ENCODE peak calls at places on chromosomes 5 and 9, in ten cellular contexts. C is heart right ventricle; T is CD8-positive, alpha-beta T cell; N is psoas muscle; B is cardiac muscle cell; U is A549; Y is stomach; K is adrenal gland; H is astrocyte; L is upper lobe of right lung. I is an unnamed sample.

GRCh38 chr5:139698461-139699146 is 50.5 kb downstream of the CXXC5 start:
- DNase-seq in H (peak; percentile 79), T (no peak), N (peak; percentile 83), L (peak; percentile 76), C (peak; percentile 91), B (peak; percentile 80), U (no peak), Y (peak; percentile 87), K (peak; percentile 85), I (no peak)

GRCh38 chr5:12730354-12730753 is 826.1 kb upstream of the CTNND2 start:
- DNase-seq in N (no peak), H (no peak), U (no peak), C (no peak), K (no peak), B (no peak), T (no peak), L (no peak), Y (no peak), I (no peak)

GRCh38 chr5:15807861-15808260 is 307.9 kb downstream of the FBXL7 start:
- DNase-seq in C (peak; percentile 64), L (no peak), T (no peak), N (peak; percentile 21), Y (no peak), H (peak; percentile 54), U (no peak), K (peak; percentile 53), B (peak; percentile 53), I (no peak)

GRCh38 chr9:34171753-34172535 is 6.9 kb upstream of the UBAP1 start:
- DNase-seq in H (no peak), Y (no peak), L (no peak), U (no peak), K (peak; percentile 55), B (no peak), C (no peak), N (no peak), T (no peak), I (no peak)

GRCh38 chr9:28678097-28678496 is 1104.8 kb upstream of the C9orf72 start:
- DNase-seq in T (no peak), K (no peak), U (no peak), N (no peak), C (no peak), L (no peak), H (no peak), B (no peak), Y (no peak), I (no peak)

GRCh38 chr5:10286552-10287227 is 21.0 kb downstream of the CMBL start:
- DNase-seq in U (no peak), K (no peak), Y (no peak), B (no peak), L (no peak), N (peak; percentile 60), H (no peak), T (no peak), C (no peak), I (peak; percentile 12)

GRCh38 chr5:38853753-38854470 is 8.1 kb downstream of the OSMR start:
- DNase-seq in Y (no peak), T (no peak), H (peak; percentile 97), K (no peak), C (no peak), L (no peak), N (no peak), B (peak; percentile 87), U (peak; percentile 35), I (peak; percentile 59)

GRCh38 chr5:64505769-64506566 is at the start of gene RGS7BP:
- DNase-seq in Y (peak; percentile 29), L (peak; percentile 73), H (peak; percentile 29), B (peak; percentile 62), N (peak; percentile 20), U (no peak), K (peak; percentile 51), T (no peak), C (peak; percentile 23), I (peak; percentile 12)

GRCh38 chr5:110413856-110414255 is 312.6 kb downstream of the TMEM232 start:
- DNase-seq in C (no peak), U (no peak), Y (no peak), H (peak; percentile 83), N (no peak), L (no peak), T (no peak), K (no peak), B (no peak), I (no peak)

GRCh38 chr9:116543731-116544400 is 143.2 kb upstream of the TRIM32 start:
- DNase-seq in U (no peak), C (no peak), L (no peak), H (peak; percentile 86), K (no peak), B (peak; percentile 42), N (peak; percentile 58), T (no peak), Y (no peak), I (no peak)

GRCh38 chr5:9198399-9198798 is 347.5 kb downstream of the SEMA5A start:
- DNase-seq in U (no peak), H (peak; percentile 29), L (no peak), N (no peak), K (no peak), B (peak; percentile 40), C (no peak), Y (no peak), T (no peak), I (no peak)

GRCh38 chr5:135489466-135490244 is 37.5 kb upstream of the TIFAB start:
- DNase-seq in Y (no peak), H (no peak), B (peak; percentile 9), T (no peak), L (no peak), U (no peak), N (no peak), K (no peak), C (no peak), I (peak; percentile 56)

GRCh38 chr5:112711436-112711835 is 26.2 kb upstream of the APC start:
- DNase-seq in U (no peak), C (no peak), Y (no peak), L (no peak), N (no peak), T (no peak), K (no peak), H (no peak), B (no peak), I (no peak)

GRCh38 chr9:94780516-94780950 is 54.0 kb downstream of the AOPEP start:
- DNase-seq in B (no peak), T (no peak), L (no peak), C (peak; percentile 76), Y (no peak), H (no peak), K (peak; percentile 45), N (peak; percentile 31), U (no peak), I (no peak)

GRCh38 chr9:121122450-121123032 is 47.8 kb downstream of the CNTRL start:
- DNase-seq in B (no peak), Y (no peak), C (no peak), N (no peak), T (no peak), U (no peak), K (no peak), L (no peak), H (no peak), I (no peak)

GRCh38 chr9:109072133-109072692 is 47.5 kb downstream of the TMEM245 start:
- DNase-seq in U (no peak), T (no peak), C (no peak), N (no peak), H (no peak), Y (no peak), B (no peak), L (no peak), K (peak; percentile 19), I (peak; percentile 68)

GRCh38 chr9:84206801-84207200 is 133.8 kb downstream of the SLC28A3 start:
- DNase-seq in T (no peak), Y (no peak), K (no peak), H (no peak), L (no peak), U (no peak), N (no peak), C (no peak), B (no peak), I (no peak)
- H3K4me3 ChIP-seq in T (no peak overlapping the region), Y (no peak overlapping the region), K (no peak overlapping the region), H (no peak overlapping the region), L (no peak overlapping the region), U (no peak overlapping the region), N (no peak overlapping the region), C (peak overlapping the region; percentile 18), B (no peak overlapping the region), I (no peak overlapping the region)

GRCh38 chr5:126836778-126837177 is 59.8 kb downstream of the LMNB1 start:
- DNase-seq in U (no peak), T (no peak), N (no peak), Y (no peak), B (no peak), H (no peak), K (no peak), C (no peak), L (no peak), I (no peak)

GRCh38 chr5:126837242-126837641 is 60.3 kb downstream of the LMNB1 start:
- DNase-seq in Y (no peak), N (no peak), K (no peak), C (no peak), L (no peak), T (no peak), U (no peak), H (no peak), B (no peak), I (no peak)

DNA sequence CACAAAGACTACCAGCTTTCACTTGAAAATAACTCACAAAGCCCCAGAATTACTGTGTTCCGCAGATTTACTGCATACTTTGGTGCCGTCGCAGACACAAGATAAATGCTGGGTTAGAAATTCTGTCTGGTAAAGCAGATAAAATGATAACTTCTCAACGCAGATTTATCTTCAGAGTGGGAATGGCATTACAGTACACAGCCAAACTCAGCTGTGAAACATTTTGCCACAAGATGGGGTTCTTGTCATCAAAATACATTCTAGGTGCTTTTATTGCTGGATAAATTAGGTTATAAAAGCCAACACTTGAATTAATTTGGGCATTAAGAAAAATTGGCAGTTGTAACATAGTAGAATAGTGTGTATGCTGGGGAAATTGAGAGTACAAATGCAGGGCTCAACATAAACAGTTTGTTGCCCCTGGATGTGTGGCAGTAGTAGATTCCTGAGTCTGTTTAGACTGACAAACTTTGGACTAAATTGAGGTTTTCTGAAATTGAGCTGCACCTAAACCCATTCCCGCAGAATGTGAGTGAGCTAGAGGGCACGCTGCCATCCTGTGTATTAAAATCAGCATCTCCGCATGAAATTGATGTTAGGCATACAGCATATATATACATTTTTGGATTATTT is 61.1 kb downstream of the LMNB1 start:
- DNase-seq in H (no peak), U (no peak), N (no peak), T (no peak), Y (no peak), L (no peak), K (no peak), B (peak; percentile 63), C (no peak), I (no peak)
- TF ChIP-seq CTCF in H (peak; percentile 46), U (peak; percentile 22), N (peak; percentile 45), T (peak; percentile 60), Y (no peak), L (peak; percentile 53), K (peak; percentile 62), B (peak; percentile 58), C (no peak), I (no peak)

GRCh38 chr9:124222109-124222508 is 35.6 kb upstream of the NEK6 start:
- DNase-seq in C (no peak), U (no peak), Y (no peak), T (no peak), L (no peak), K (no peak), H (no peak), N (no peak), B (no peak), I (no peak)
- H3K4me1 ChIP-seq in C (peaks cover 60% of the 10 kb centered on the region), U (peaks cover 34% of the 10 kb centered on the region), Y (peaks cover 21% of the 10 kb centered on the region), T (peaks cover 17% of the 10 kb centered on the region), L (peaks cover 52% of the 10 kb centered on the region), K (peaks cover 23% of the 10 kb centered on the region), H (peaks cover 4% of the 10 kb centered on the region), N (peaks cover 3% of the 10 kb centered on the region), B (no peaks in the 10 kb centered on the region), I (peaks cover 19% of the 10 kb centered on the region)

GRCh38 chr5:154834045-154834444 is 16.4 kb downstream of the FAXDC2 start:
- DNase-seq in K (no peak), B (no peak), Y (no peak), T (no peak), L (no peak), N (no peak), C (no peak), H (no peak), U (no peak), I (no peak)
- H3K4me3 ChIP-seq in K (no peak overlapping the region), B (no peak overlapping the region), Y (no peak overlapping the region), T (no peak overlapping the region), L (peak overlapping the region; percentile 17), N (no peak overlapping the region), C (no peak overlapping the region), H (no peak overlapping the region), U (no peak overlapping the region), I (no peak overlapping the region)

I was measured in Caco-2.